ENCODE peak calls at places on chromosomes 7 and 10, in six cellular contexts. L is skeletal muscle cell, A is fibroblast of pulmonary artery, U is heart right ventricle, Q is right cardiac atrium, D is stomach. E is an unnamed sample.

GRCh38 chr10:103707956-103708626 is 147.3 kb downstream of the SH3PXD2A start:
- DNase-seq in D (no peak), U (no peak), Q (no peak), A (no peak), L (no peak), E (no peak)

GRCh38 chr7:7554021-7554432 is 12.7 kb upstream of the MIOS start:
- DNase-seq in L (peak), A (peak), Q (no peak), U (no peak), D (no peak), E (no peak)

GRCh38 chr10:95403690-95404459 is 113.1 kb upstream of the PDLIM1 start:
- DNase-seq in U (peak), D (no peak), L (no peak), A (no peak), Q (peak), E (no peak)

GRCh38 chr7:98956469-98956868 is 78.1 kb downstream of the TRRAP start:
- DNase-seq in Q (peak), U (peak), A (no peak), L (no peak), D (no peak), E (no peak)

GRCh38 chr10:19426039-19426438 is 377.4 kb downstream of the MALRD1 start:
- DNase-seq in D (no peak), A (no peak), L (no peak), Q (no peak), U (no peak), E (no peak)

GRCh38 chr7:69311489-69311888 is 286.8 kb upstream of the AUTS2 start:
- DNase-seq in A (no peak), L (no peak), U (no peak), D (no peak), Q (no peak), E (no peak)

GRCh38 chr10:119654540-119654939 is 3.4 kb downstream of the BAG3 start:
- DNase-seq in L (no peak), D (peak), Q (peak), U (no peak), A (no peak), E (no peak)

GRCh38 chr7:67463983-67464382 is 467.4 kb downstream of the TYW1 start:
- DNase-seq in U (no peak), L (no peak), D (no peak), Q (no peak), A (no peak), E (no peak)

GRCh38 chr7:45082031-45082830 is 6.5 kb downstream of the NACAD start:
- DNase-seq in L (no peak), U (no peak), A (peak), Q (peak), D (no peak), E (peak)

GRCh38 chr10:50582766-50583762 is 40.7 kb downstream of the SGMS1 start:
- DNase-seq in Q (no peak), L (no peak), U (no peak), A (no peak), D (no peak), E (no peak)

GRCh38 chr7:32415519-32415918 is 74.7 kb downstream of the LSM5 start:
- DNase-seq in D (no peak), A (no peak), U (no peak), L (no peak), Q (no peak), E (no peak)

GRCh38 chr10:18224626-18225445 is 84.6 kb downstream of the CACNB2 start:
- DNase-seq in Q (no peak), U (no peak), A (no peak), L (no peak), D (no peak), E (no peak)

GRCh38 chr7:83936056-83936703 is 258.4 kb downstream of the SEMA3A start:
- DNase-seq in U (peak), L (peak), A (peak), Q (peak), D (peak), E (peak)

GRCh38 chr10:29554660-29555059 is 80.1 kb downstream of the SVIL start:
- DNase-seq in D (no peak), A (no peak), Q (peak), U (no peak), L (no peak), E (no peak)

DNA sequence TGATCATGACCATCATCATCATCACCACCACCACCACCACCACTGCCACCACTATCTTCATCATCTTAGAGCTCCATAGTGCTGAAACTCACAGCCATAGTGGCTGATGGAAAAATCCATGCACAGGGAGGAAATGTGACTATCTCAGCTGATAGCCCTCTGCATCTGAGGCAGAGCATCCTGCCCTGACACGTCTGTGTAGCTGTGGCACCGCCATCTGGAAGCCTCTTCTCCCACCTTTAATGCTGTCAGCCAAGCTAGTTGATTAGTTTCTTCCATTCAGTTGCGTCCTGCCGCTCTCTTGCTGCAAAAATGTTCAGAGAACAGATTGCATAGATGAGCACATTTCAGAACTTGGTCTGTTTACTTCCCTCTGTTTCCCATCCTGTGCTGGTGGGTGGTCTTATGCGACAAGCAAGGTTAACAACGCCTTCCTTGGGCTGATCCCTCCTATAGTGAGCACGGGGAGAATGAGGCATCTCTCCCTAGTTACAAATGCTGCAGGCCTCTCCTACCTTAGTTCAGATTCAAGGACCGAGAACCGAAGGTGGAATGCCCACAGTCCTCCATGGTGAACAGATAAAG is 478.6 kb downstream of the PLXNA4 start:
- DNase-seq in A (no peak), D (no peak), Q (no peak), U (no peak), L (no peak), E (no peak)
- H3K4me3 ChIP-seq in A (no peak), D (no peak), Q (no peak), U (no peak), L (no peak), E (no peak)

DNA sequence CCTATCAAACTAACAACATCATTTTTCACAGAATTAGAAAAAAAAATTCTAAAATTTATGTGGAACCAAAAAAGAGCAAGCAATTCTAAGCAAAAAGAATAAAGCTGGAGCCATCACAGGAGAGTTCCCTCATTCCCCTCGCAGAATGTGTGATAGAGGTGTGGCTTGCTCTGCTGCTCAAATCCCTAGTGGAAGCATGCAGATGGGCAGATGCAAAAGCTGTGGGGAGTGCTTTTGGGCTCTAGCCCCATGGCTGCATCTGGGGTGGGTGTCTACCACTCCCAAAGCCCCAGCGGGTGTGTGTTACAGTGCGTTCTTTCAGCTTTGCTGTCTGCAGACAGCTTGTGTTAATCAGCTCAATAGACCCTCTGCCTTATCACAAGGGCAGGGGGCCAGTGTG is 576.0 kb upstream of the LRRN3 start:
- DNase-seq in D (no peak), U (no peak), A (no peak), Q (peak), L (no peak), E (no peak)
- H3K4me3 ChIP-seq in D (no peak), U (no peak), A (no peak), Q (no peak), L (no peak), E (no peak)

GRCh38 chr10:93435621-93436385 is 46.3 kb downstream of the MYOF start:
- DNase-seq in Q (no peak), U (no peak), A (peak), D (no peak), L (peak), E (no peak)

GRCh38 chr10:93435061-93435491 is 47.1 kb downstream of the MYOF start:
- DNase-seq in L (no peak), U (no peak), A (no peak), D (no peak), Q (no peak), E (no peak)

GRCh38 chr10:93437000-93437945 is 44.9 kb downstream of the MYOF start:
- DNase-seq in A (peak), L (peak), D (peak), Q (peak), U (peak), E (peak)

GRCh38 chr10:93437946-93438795 is 44.0 kb downstream of the MYOF start:
- DNase-seq in D (no peak), U (no peak), L (peak), A (peak), Q (no peak), E (no peak)

DNA sequence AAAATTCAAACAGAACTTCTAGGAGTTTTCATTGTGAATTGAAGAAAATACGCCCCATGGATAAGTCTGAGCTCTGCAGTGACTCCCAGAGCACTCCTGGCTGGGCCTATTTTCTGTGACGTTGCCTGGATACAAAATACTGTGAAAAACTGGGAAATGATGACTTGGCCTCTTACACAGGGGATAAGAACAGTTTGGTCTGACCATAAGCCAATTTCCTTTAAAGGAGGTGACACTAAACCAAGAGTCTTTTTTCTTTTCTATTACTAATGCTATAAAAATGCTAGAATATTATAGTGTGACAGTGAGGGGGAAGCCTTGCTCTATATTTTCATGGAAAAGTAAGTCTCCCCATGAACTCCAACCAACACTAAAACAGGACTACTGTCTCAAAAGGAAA is 45.6 kb downstream of the MYOF start:
- DNase-seq in D (no peak), Q (peak), L (peak), U (peak), A (peak), E (no peak)
- H3K4me3 ChIP-seq in D (no peak), Q (no peak), L (peak), U (peak), A (peak), E (no peak)

GRCh38 chr7:105327201-105327600 is 61.5 kb downstream of the SRPK2 start:
- DNase-seq in D (no peak), A (no peak), U (no peak), Q (no peak), L (no peak), E (no peak)
- H3K4me3 ChIP-seq in D (no peak), A (no peak), U (no peak), Q (no peak), L (no peak), E (no peak)

E was measured in dorsolateral prefrontal cortex.